ENCODE peak calls at places on chromosomes 5 and 9, in five cellular contexts. V is HepG2, J is H1, R is GM12891, I is GM12878. T is an unnamed sample.

GRCh38 chr9:134099123-134099761 is 31.4 kb upstream of the BRD3 start:
- DNase-seq in J (peak), V (peak), I (peak), R (peak), T (peak)

GRCh38 chr9:31393240-31393639 is 991.2 kb upstream of the ACO1 start:
- DNase-seq in J (no peak), V (no peak), R (no peak), I (no peak), T (no peak)

GRCh38 chr5:75054110-75054930 is 2.0 kb upstream of the GCNT4 start:
- DNase-seq in J (peak), I (no peak), V (no peak), R (no peak), T (no peak)

GRCh38 chr9:114124138-114124537 is 25.0 kb upstream of the KIF12 start:
- DNase-seq in R (no peak), I (no peak), J (no peak), V (no peak), T (no peak)

GRCh38 chr5:98827161-98827560 is 53.7 kb downstream of the RGMB start:
- DNase-seq in I (no peak), R (no peak), J (no peak), V (peak), T (no peak)

GRCh38 chr5:170434953-170435605 is 45.9 kb upstream of the KCNMB1 start:
- DNase-seq in I (no peak), J (peak), V (peak), R (peak), T (peak)

GRCh38 chr9:4984571-4985375 is at the start of gene JAK2:
- DNase-seq in V (peak), J (peak), R (peak), I (peak), T (peak)

GRCh38 chr5:119357309-119357708 is 1.5 kb downstream of the TNFAIP8 start:
- DNase-seq in J (no peak), R (no peak), V (no peak), I (no peak), T (no peak)

GRCh38 chr9:126417684-126418083 is 91.1 kb downstream of the MVB12B start:
- DNase-seq in R (no peak), J (no peak), I (no peak), V (no peak), T (no peak)

GRCh38 chr9:20642045-20642444 is 19.7 kb upstream of the MLLT3 start:
- DNase-seq in R (no peak), V (no peak), J (no peak), I (no peak), T (no peak)

GRCh38 chr9:124503713-124504529 is 3.3 kb downstream of the NR5A1 start:
- DNase-seq in I (no peak), R (peak), J (peak), V (no peak), T (no peak)

GRCh38 chr5:36066540-36067210 is at the start of gene UGT3A2:
- DNase-seq in R (no peak), J (peak), I (no peak), V (no peak), T (no peak)

GRCh38 chr9:131281119-131281965 is 5.0 kb upstream of the FAM78A start:
- DNase-seq in I (no peak), V (no peak), R (no peak), J (no peak), T (no peak)

GRCh38 chr5:34656700-34657549 is 797 bp downstream of the RAI14 start:
- DNase-seq in V (no peak), R (peak), I (no peak), J (no peak), T (peak)

GRCh38 chr5:143601357-143601756 is 197.9 kb upstream of the NR3C1 start:
- DNase-seq in V (peak), R (no peak), J (no peak), I (no peak), T (no peak)

GRCh38 chr5:147092044-147092443 is 142.8 kb upstream of the STK32A start:
- DNase-seq in J (no peak), V (no peak), R (no peak), I (no peak), T (no peak)

GRCh38 chr5:1930880-1931589 is 48.3 kb upstream of the IRX4 start:
- DNase-seq in I (no peak), J (peak), R (no peak), V (no peak), T (no peak)

GRCh38 chr5:37005946-37006540 is 129.5 kb downstream of the NIPBL start:
- DNase-seq in J (no peak), I (no peak), V (peak), R (no peak), T (no peak)

GRCh38 chr5:10513501-10514442 is 50.1 kb upstream of the ANKRD33B start:
- DNase-seq in R (no peak), J (peak), I (no peak), V (no peak), T (no peak)

GRCh38 chr5:151696470-151697061 is 9.9 kb upstream of the SPARC start:
- DNase-seq in V (no peak), R (no peak), J (peak), I (no peak), T (no peak)

GRCh38 chr9:91643474-91644102 is 220.0 kb upstream of the NFIL3 start:
- DNase-seq in I (no peak), R (no peak), V (no peak), J (no peak), T (no peak)

GRCh38 chr9:70156729-70157128 is 102.0 kb upstream of the SMC5 start:
- DNase-seq in I (no peak), J (no peak), R (no peak), V (no peak), T (no peak)

GRCh38 chr5:136621743-136622142 is 256.4 kb upstream of the TRPC7 start:
- DNase-seq in J (no peak), R (no peak), I (no peak), V (no peak), T (no peak)

GRCh38 chr5:89211836-89212235 is 328.9 kb upstream of the MEF2C start:
- DNase-seq in R (no peak), J (no peak), I (no peak), V (no peak), T (no peak)

GRCh38 chr9:21801683-21802417 is 586 bp upstream of the MTAP start:
- DNase-seq in V (peak), I (no peak), J (peak), R (no peak), T (no peak)

GRCh38 chr5:1016036-1016435 is 7.4 kb downstream of the NKD2 start:
- DNase-seq in V (no peak), R (no peak), I (no peak), J (no peak), T (no peak)

GRCh38 chr9:89491688-89492087 is 6.2 kb downstream of the SEMA4D start:
- DNase-seq in V (no peak), I (no peak), J (no peak), R (no peak), T (peak)

DNA sequence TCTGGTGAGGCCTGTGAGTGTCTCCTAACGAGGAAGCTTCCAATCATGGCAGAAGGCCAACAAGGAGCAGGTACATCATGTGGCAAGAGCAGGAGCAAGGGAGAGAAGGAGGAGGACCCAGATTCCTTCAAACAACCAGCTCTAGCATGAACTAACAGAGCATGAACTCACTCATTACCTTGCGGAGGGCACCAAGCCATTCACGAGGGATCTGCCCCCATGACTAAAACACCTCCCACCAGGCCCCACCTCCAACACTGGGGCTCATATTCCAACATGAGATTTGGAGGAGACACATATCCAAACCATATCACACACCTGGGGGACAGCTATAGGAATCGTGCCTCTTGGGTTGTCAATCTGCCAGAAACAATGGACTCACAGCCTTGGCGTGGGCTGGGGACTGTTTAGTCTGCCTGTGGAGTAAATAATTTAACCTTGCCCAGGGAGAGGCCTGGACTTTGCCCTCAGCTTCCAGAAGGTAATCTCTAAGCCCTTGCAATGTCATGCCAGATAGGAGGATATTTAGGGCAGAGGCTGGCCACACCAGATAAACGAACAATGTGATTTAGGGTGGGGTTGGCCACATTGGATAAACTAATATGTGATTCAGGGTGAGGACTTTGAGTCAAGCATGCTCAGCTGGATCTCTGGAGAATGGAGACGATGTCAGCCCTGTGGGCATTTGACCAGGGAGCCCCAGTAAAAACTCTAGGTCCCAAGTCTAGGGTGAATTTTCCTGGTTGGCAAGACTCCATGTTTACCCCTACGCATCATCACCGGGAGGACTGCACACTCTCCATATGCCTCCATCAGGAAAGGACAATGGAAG is 13.6 kb upstream of the VDAC1 start:
- DNase-seq in J (no peak), R (no peak), I (no peak), V (peak), T (no peak)
- TF ChIP-seq POLR2A in J (no peak), R (no peak), I (no peak), V (no peak), T (no peak)

DNA sequence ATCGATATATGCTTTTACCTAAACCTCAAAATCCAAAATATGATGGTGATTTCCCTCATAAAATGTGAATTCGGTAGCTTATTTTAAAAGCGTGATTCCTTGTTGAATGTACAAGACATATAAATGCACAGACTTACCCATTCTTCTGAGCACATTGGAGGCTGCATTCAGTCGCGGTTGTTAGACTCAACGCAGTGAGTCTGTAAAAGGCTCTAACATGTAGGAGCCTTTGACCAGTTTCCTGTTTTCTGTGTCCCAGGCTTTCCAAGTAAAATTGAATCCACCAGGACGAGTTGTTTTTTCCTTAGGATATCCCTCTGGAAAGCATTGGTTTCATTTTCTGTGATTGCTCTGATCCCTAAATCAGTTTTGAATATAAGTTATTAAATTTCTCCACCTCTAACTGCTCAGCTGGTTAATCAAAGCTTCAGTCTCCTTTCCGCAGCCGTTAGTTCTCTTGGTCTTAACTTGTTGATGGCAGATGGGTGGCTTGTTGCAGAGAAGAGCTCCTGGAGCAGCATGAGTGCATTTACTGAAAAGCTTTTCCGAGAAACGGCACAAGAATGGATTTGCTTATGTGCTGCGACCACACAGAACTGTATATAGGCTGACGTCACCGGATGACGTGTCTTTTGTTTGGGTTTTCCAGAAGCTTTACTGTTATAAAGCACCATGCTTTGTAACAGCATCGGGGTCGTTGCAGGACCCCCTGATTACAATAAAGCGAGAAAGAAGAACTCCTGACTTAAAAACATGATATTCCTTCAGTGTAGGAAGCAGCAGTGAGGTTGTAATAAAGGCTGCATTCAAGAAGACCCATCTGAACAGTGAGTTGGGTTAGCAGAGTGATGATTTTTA is at the start of gene LRRTM2:
- DNase-seq in J (no peak), R (no peak), V (no peak), I (no peak), T (no peak)
- TF ChIP-seq TAF1 in J (no peak), R (no peak), V (no peak), I (no peak), T (no peak)

GRCh38 chr5:31531888-31532710 is at the start of the genes C5orf22 and DROSHA:
- DNase-seq in I (peak), J (peak), R (peak), V (peak), T (peak)
- TF ChIP-seq POLR2A in I (peak), J (no peak), R (peak), V (peak), T (peak)

DNA sequence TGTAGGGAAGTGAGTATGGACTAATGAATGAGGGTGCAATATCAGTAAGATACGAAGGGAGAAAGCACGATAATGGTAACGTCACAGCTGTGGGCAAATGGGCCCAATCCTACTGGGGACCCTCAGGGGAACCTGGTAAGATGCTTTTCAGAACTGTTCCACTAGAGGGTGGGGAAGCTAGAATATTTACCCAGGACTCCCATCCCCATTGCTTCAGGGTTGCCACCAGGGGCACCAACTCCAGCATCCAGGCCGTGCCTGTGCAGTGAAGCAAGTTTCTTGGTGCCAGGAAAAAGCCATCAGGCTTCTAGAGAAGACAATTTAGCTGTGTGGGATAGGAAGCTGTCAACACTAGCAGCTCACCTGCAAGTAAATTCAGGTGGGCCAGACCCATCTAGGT is 409.3 kb downstream of the AGTPBP1 start:
- DNase-seq in J (peak), V (peak), R (no peak), I (no peak), T (no peak)
- TF ChIP-seq TAF1 in J (no peak), V (no peak), R (no peak), I (no peak), T (no peak)

DNA sequence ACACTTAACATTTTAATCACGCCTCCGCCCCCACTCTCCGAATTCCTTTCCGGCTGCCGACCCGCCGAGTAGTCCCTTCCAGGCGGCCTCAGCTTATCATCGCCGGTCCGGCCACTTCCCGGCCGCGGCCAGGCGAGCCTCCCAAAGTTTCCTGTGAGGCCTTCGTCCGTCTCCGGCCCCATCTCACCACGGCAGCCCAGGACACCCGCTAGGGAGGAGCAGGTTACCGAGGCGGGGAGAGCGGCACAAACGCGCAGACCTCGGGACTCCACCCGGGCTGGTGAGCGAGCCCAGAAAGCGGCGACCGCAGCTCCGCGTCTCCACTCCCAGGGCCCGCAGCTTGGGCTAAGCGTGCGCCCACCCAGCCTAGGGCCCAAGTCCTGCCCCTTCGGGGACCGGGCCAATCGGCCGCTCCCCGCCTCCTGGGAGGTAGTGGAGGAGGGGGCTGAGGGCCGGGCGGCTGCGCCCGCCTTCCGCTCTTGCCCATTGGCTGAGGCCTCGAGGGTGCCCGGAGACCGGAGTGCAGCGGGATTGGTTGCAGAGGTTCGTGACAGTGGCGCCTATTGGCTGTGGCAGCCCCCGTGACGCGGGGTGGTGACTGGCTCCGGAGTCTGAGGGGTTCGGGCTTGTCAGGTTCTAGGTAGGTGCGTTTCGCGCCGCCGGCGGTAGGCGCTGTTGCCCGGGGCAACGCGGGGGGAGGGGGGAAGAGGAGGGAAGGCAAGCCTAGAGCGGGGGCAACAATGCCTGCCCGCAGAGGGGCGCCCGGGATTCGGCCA is 845 bp downstream of the FER start:
- DNase-seq in I (peak), V (peak), J (peak), R (peak), T (peak)
- TF ChIP-seq POLR2A in I (peak), V (peak), J (peak), R (peak), T (peak)

DNA sequence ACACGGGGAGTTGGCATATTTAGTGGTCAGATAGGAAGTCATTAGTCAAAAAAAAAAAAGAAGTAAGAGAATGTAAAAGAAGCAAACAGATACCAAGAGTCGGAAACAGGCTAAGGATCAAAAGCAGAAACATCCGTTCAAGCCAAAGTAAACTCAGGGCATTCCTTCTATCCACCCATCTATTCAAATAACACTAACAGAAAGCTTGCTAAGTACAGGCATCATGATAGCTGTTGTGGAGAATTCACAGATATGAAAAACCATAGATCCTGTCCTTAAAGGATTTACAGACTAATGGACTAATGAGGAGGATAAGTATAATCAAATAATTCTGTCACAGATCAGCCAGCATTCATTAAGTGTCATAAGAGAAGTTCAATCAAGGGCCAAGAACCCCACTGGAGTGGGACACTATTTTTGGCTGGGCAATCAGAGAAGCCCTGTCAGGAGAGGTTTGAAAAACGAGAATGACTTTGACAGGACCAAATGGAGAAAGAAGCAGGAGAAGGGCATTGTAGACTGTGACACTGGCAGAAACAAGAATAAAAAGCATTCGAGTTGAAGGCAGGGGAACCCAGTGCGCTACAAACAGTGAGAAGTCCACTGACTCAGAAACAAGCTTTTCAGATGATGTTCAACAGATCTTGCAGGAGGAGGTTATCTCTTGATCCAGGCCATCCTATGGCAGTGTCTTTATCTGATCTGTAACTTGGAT is 154.2 kb upstream of the TSLP start:
- DNase-seq in R (no peak), V (no peak), I (no peak), J (no peak), T (no peak)
- TF ChIP-seq TAF1 in R (no peak), V (no peak), I (no peak), J (no peak), T (no peak)

GRCh38 chr5:87120518-87121314 is 147.0 kb upstream of the RASA1 start:
- DNase-seq in V (no peak), J (no peak), R (no peak), I (no peak), T (no peak)
- TF ChIP-seq POLR2A in V (no peak), J (no peak), R (no peak), I (no peak), T (no peak)